ENCODE peak calls at places on chromosomes 12 and 14, in six cellular contexts. A, L, G, B, Z and N are unnamed samples.
A peak's percentile ranks its signal among the peaks of the same experiment; 100 is the strongest.

GRCh38 chr12:122422769-122423257 is 344 bp upstream of the CLIP1 start:
- DNase-seq in A (peak; percentile 70), L (peak; percentile 89), G (no peak), B (peak; percentile 54), Z (peak; percentile 34), N (peak; percentile 39)

GRCh38 chr14:28020112-28020511 is 746.5 kb upstream of the FOXG1 start:
- DNase-seq in A (no peak), L (no peak), G (no peak), B (no peak), Z (no peak), N (no peak)

GRCh38 chr14:101187017-101187815 is 283.7 kb upstream of the RTL1 start:
- DNase-seq in A (no peak), L (no peak), G (no peak), B (no peak), Z (no peak), N (no peak)

GRCh38 chr12:67710582-67710981 is 62.0 kb downstream of the DYRK2 start:
- DNase-seq in A (peak; percentile 24), L (no peak), G (peak; percentile 34), B (peak; percentile 62), Z (peak; percentile 76), N (peak; percentile 46)

GRCh38 chr14:101494826-101495225 is 66.5 kb upstream of the DIO3 start:
- DNase-seq in A (no peak), L (peak; percentile 13), G (peak; percentile 16), B (no peak), Z (no peak), N (no peak)

GRCh38 chr14:105090493-105091334 is 25.5 kb upstream of the GPR132 start:
- DNase-seq in A (peak; percentile 67), L (peak; percentile 97), G (peak; percentile 81), B (peak; percentile 62), Z (peak; percentile 89), N (peak; percentile 90)

GRCh38 chr14:104317975-104318557 is 179.7 kb downstream of the KIF26A start:
- DNase-seq in A (no peak), L (peak; percentile 26), G (no peak), B (no peak), Z (no peak), N (no peak)

GRCh38 chr12:22733756-22734155 is 108.8 kb downstream of the ETNK1 start:
- DNase-seq in A (no peak), L (no peak), G (no peak), B (no peak), Z (no peak), N (no peak)

GRCh38 chr12:46744256-46744655 is 81.5 kb downstream of the SLC38A4 start:
- DNase-seq in A (no peak), L (no peak), G (no peak), B (no peak), Z (no peak), N (no peak)

GRCh38 chr12:89574736-89575208 is 48.9 kb upstream of the POC1B start:
- DNase-seq in A (peak; percentile 43), L (peak; percentile 62), G (no peak), B (peak; percentile 75), Z (no peak), N (no peak)

GRCh38 chr12:90393089-90393488 is 561.9 kb downstream of the CCER1 start:
- DNase-seq in A (no peak), L (no peak), G (no peak), B (no peak), Z (no peak), N (no peak)

GRCh38 chr12:106197906-106198623 is 49.8 kb downstream of the CKAP4 start:
- DNase-seq in A (no peak), L (peak; percentile 29), G (no peak), B (no peak), Z (no peak), N (no peak)

GRCh38 chr14:30657050-30657449 is 34.9 kb downstream of the SCFD1 start:
- DNase-seq in A (no peak), L (no peak), G (no peak), B (no peak), Z (no peak), N (no peak)

GRCh38 chr12:26340649-26341048 is 145.3 kb downstream of the SSPN start:
- DNase-seq in A (no peak), L (no peak), G (peak; percentile 53), B (no peak), Z (peak; percentile 36), N (no peak)

GRCh38 chr12:126067930-126068329 is 1002.7 kb downstream of the AACS start:
- DNase-seq in A (no peak), L (no peak), G (no peak), B (no peak), Z (no peak), N (no peak)

GRCh38 chr12:26721800-26722199 is 111.2 kb downstream of the ITPR2 start:
- DNase-seq in A (peak; percentile 82), L (no peak), G (no peak), B (no peak), Z (no peak), N (no peak)

GRCh38 chr14:90518941-90519256 is 122.1 kb downstream of the CALM1 start:
- DNase-seq in A (no peak), L (peak; percentile 87), G (no peak), B (peak; percentile 11), Z (peak; percentile 53), N (peak; percentile 71)

GRCh38 chr14:31582286-31582691 is 21.1 kb downstream of the NUBPL start:
- DNase-seq in A (peak; percentile 73), L (no peak), G (peak; percentile 33), B (peak; percentile 68), Z (no peak), N (no peak)

GRCh38 chr12:100170313-100170858 is 27.7 kb upstream of the BLTP3B start:
- DNase-seq in A (no peak), L (peak; percentile 55), G (no peak), B (no peak), Z (no peak), N (no peak)

GRCh38 chr12:55696796-55697462 is 10.8 kb downstream of the ITGA7 start:
- DNase-seq in A (no peak), L (no peak), G (no peak), B (no peak), Z (no peak), N (no peak)

GRCh38 chr12:9221476-9221875 is 13.3 kb upstream of the PZP start:
- DNase-seq in A (peak; percentile 91), L (no peak), G (no peak), B (no peak), Z (no peak), N (no peak)

GRCh38 chr14:50003213-50004021 is 110.5 kb downstream of the ARF6 start:
- DNase-seq in A (peak; percentile 59), L (peak; percentile 74), G (peak; percentile 79), B (peak; percentile 35), Z (peak; percentile 93), N (peak; percentile 88)

GRCh38 chr12:55720894-55721444 is 776 bp downstream of the RDH5 start:
- DNase-seq in A (peak; percentile 93), L (peak; percentile 89), G (peak; percentile 86), B (peak; percentile 91), Z (no peak), N (no peak)

GRCh38 chr12:75704664-75705063 is 193.3 kb upstream of the KRR1 start:
- DNase-seq in A (peak; percentile 85), L (no peak), G (no peak), B (peak; percentile 50), Z (no peak), N (no peak)

GRCh38 chr12:95998611-95999300 is 2.6 kb upstream of the HAL start:
- DNase-seq in A (peak; percentile 69), L (peak; percentile 83), G (no peak), B (peak; percentile 61), Z (peak; percentile 81), N (peak; percentile 78)

GRCh38 chr12:55737581-55738112 is 5.3 kb upstream of the GDF11 start:
- DNase-seq in A (no peak), L (no peak), G (no peak), B (no peak), Z (no peak), N (no peak)

GRCh38 chr14:60905930-60906329 is 74.9 kb downstream of the TRMT5 start:
- DNase-seq in A (no peak), L (no peak), G (no peak), B (peak; percentile 38), Z (no peak), N (no peak)

GRCh38 chr12:13182881-13183280 is 13.6 kb upstream of the EMP1 start:
- DNase-seq in A (no peak), L (peak; percentile 38), G (no peak), B (no peak), Z (no peak), N (no peak)

GRCh38 chr14:64937821-64938193 is 4.7 kb downstream of the GPX2 start:
- DNase-seq in A (no peak), L (peak; percentile 31), G (no peak), B (peak; percentile 15), Z (no peak), N (no peak)
- TF ChIP-seq CTCF in A (peak; percentile 27), L (peak; percentile 57), G (peak; percentile 40), B (peak; percentile 26), Z (no peak), N (no peak)

GRCh38 chr12:6667559-6668210 is 4.8 kb upstream of the ING4 start:
- DNase-seq in A (no peak), L (peak; percentile 81), G (no peak), B (no peak), Z (no peak), N (no peak)
- TF ChIP-seq CTCF in A (no peak), L (peak; percentile 77), G (no peak), B (no peak), Z (no peak), N (peak; percentile 12)

GRCh38 chr12:51005671-51006070 is 20.5 kb downstream of the SLC11A2 start:
- DNase-seq in A (no peak), L (peak; percentile 59), G (no peak), B (no peak), Z (no peak), N (no peak)

GRCh38 chr12:51001799-51002198 is 24.4 kb downstream of the SLC11A2 start:
- DNase-seq in A (no peak), L (no peak), G (no peak), B (no peak), Z (no peak), N (no peak)

GRCh38 chr12:50999139-50999538 is 27.0 kb downstream of the SLC11A2 start:
- DNase-seq in A (no peak), L (no peak), G (no peak), B (no peak), Z (no peak), N (no peak)

GRCh38 chr12:51004504-51004903 is 21.7 kb downstream of the SLC11A2 start:
- DNase-seq in A (no peak), L (peak; percentile 55), G (no peak), B (no peak), Z (no peak), N (no peak)

GRCh38 chr12:51000245-51000644 is 25.9 kb downstream of the SLC11A2 start:
- DNase-seq in A (no peak), L (no peak), G (no peak), B (peak; percentile 83), Z (no peak), N (no peak)
- TF ChIP-seq CTCF in A (no peak), L (no peak), G (no peak), B (no peak), Z (no peak), N (no peak)

DNA sequence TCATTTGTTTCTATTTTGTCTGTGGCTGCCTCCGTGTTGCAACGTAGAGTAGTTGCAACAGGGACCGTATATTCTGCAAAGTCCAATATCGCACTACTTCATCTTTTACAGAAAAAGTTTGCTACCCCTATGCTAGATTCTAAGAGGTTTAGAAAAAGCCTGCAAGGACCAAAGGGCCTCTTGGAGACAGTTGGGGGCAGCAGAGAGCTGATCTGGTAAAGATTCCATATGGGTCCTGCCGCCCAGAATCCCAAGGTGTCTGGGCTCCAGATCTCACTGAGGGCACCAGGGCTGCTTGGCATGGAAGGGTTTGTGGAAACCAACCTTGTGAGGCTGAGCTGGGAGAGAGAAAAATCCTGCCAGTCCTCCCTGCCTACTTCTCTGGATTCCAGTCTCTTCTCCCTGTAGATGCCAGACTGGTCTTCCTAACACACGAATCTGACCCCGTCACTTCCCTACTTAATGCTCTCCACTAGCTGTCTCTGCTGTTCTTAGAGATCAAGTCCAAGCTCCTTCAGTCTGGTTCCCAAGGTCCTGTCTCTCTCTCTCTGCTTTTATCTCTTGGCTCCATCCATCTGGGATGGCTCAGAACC is 74.6 kb downstream of the GLRX5 start:
- DNase-seq in A (peak; percentile 9), L (peak; percentile 89), G (no peak), B (peak; percentile 23), Z (peak; percentile 70), N (peak; percentile 33)
- TF ChIP-seq CTCF in A (peak; percentile 37), L (peak; percentile 91), G (no peak), B (peak; percentile 46), Z (peak; percentile 70), N (peak; percentile 51)